ENCODE peak calls at places on chromosomes 2 and 18, in nine cellular contexts. One of them, this sample, is unnamed.

GRCh38 chr2:3124921-3125760 is 252.5 kb downstream of the EIPR1 start:
- DNase-seq in NCI-H146: no peak
- DNase-seq in NCI-H1417: no peak
- DNase-seq in HS-27A: no peak
- DNase-seq in HEK293T: no peak
- DNase-seq in choroid plexus epithelial cell: no peak
- DNase-seq in NCI-H1092 treated with DMSO at 0.1 percent for 48 hours: no peak
- DNase-seq in frontal cortex: no peak
- DNase-seq in uterus: no peak
- DNase-seq in this sample: peak

GRCh38 chr2:7670905-7671304 is 753.7 kb downstream of the RNF144A start:
- DNase-seq in NCI-H146: no peak
- DNase-seq in NCI-H1417: no peak
- DNase-seq in HS-27A: no peak
- DNase-seq in HEK293T: no peak
- DNase-seq in choroid plexus epithelial cell: no peak
- DNase-seq in NCI-H1092 treated with DMSO at 0.1 percent for 48 hours: no peak
- DNase-seq in frontal cortex: no peak
- DNase-seq in uterus: no peak
- DNase-seq in this sample: no peak

GRCh38 chr18:61322265-61322873 is 10.9 kb upstream of the CDH20 start:
- DNase-seq in NCI-H146: peak
- DNase-seq in NCI-H1417: peak
- DNase-seq in HS-27A: peak
- DNase-seq in HEK293T: peak
- DNase-seq in choroid plexus epithelial cell: peak
- DNase-seq in NCI-H1092 treated with DMSO at 0.1 percent for 48 hours: peak
- DNase-seq in frontal cortex: peak
- DNase-seq in uterus: peak
- DNase-seq in this sample: peak

GRCh38 chr2:191748528-191749180 is 70.7 kb downstream of the NABP1 start:
- DNase-seq in NCI-H146: no peak
- DNase-seq in NCI-H1417: no peak
- DNase-seq in HS-27A: no peak
- DNase-seq in HEK293T: no peak
- DNase-seq in choroid plexus epithelial cell: peak
- DNase-seq in NCI-H1092 treated with DMSO at 0.1 percent for 48 hours: no peak
- DNase-seq in frontal cortex: no peak
- DNase-seq in uterus: no peak
- DNase-seq in this sample: peak

GRCh38 chr2:26281226-26281625 is 36.5 kb downstream of the HADHB start:
- DNase-seq in NCI-H146: no peak
- DNase-seq in NCI-H1417: no peak
- DNase-seq in HS-27A: no peak
- DNase-seq in HEK293T: no peak
- DNase-seq in choroid plexus epithelial cell: no peak
- DNase-seq in NCI-H1092 treated with DMSO at 0.1 percent for 48 hours: no peak
- DNase-seq in frontal cortex: no peak
- DNase-seq in uterus: no peak
- DNase-seq in this sample: no peak

GRCh38 chr2:63834401-63834800 is 7.3 kb upstream of the UGP2 start:
- DNase-seq in NCI-H146: peak
- DNase-seq in NCI-H1417: peak
- DNase-seq in HS-27A: no peak
- DNase-seq in HEK293T: no peak
- DNase-seq in choroid plexus epithelial cell: no peak
- DNase-seq in NCI-H1092 treated with DMSO at 0.1 percent for 48 hours: peak
- DNase-seq in frontal cortex: no peak
- DNase-seq in uterus: no peak
- DNase-seq in this sample: no peak

GRCh38 chr2:220512419-220512818 is 885.0 kb downstream of the SLC4A3 start:
- DNase-seq in NCI-H146: no peak
- DNase-seq in NCI-H1417: no peak
- DNase-seq in HS-27A: peak
- DNase-seq in HEK293T: no peak
- DNase-seq in choroid plexus epithelial cell: peak
- DNase-seq in NCI-H1092 treated with DMSO at 0.1 percent for 48 hours: no peak
- DNase-seq in frontal cortex: no peak
- DNase-seq in uterus: no peak
- DNase-seq in this sample: peak

GRCh38 chr2:12317853-12318426 is 398.8 kb upstream of the TRIB2 start:
- DNase-seq in NCI-H146: no peak
- DNase-seq in NCI-H1417: no peak
- DNase-seq in HS-27A: peak
- DNase-seq in HEK293T: no peak
- DNase-seq in choroid plexus epithelial cell: peak
- DNase-seq in NCI-H1092 treated with DMSO at 0.1 percent for 48 hours: no peak
- DNase-seq in frontal cortex: no peak
- DNase-seq in uterus: peak
- DNase-seq in this sample: peak

GRCh38 chr2:101516833-101517690 is 42.1 kb upstream of the RFX8 start:
- DNase-seq in NCI-H146: no peak
- DNase-seq in NCI-H1417: no peak
- DNase-seq in HS-27A: peak
- DNase-seq in HEK293T: no peak
- DNase-seq in choroid plexus epithelial cell: peak
- DNase-seq in NCI-H1092 treated with DMSO at 0.1 percent for 48 hours: no peak
- DNase-seq in frontal cortex: no peak
- DNase-seq in uterus: no peak
- DNase-seq in this sample: peak

GRCh38 chr2:172280820-172281454 is 146.4 kb upstream of the ITGA6 start:
- DNase-seq in NCI-H146: peak
- DNase-seq in NCI-H1417: no peak
- DNase-seq in HS-27A: no peak
- DNase-seq in HEK293T: no peak
- DNase-seq in choroid plexus epithelial cell: no peak
- DNase-seq in NCI-H1092 treated with DMSO at 0.1 percent for 48 hours: no peak
- DNase-seq in frontal cortex: no peak
- DNase-seq in uterus: no peak
- DNase-seq in this sample: no peak

GRCh38 chr2:176104338-176105077 is 2.6 kb upstream of the HOXD11 start:
- DNase-seq in NCI-H146: peak
- DNase-seq in NCI-H1417: no peak
- DNase-seq in HS-27A: no peak
- DNase-seq in HEK293T: no peak
- DNase-seq in choroid plexus epithelial cell: no peak
- DNase-seq in NCI-H1092 treated with DMSO at 0.1 percent for 48 hours: no peak
- DNase-seq in frontal cortex: no peak
- DNase-seq in uterus: peak
- DNase-seq in this sample: peak

GRCh38 chr2:48586433-48586832 is 31.2 kb upstream of the GTF2A1L start:
- DNase-seq in NCI-H146: no peak
- DNase-seq in NCI-H1417: no peak
- DNase-seq in HS-27A: no peak
- DNase-seq in HEK293T: no peak
- DNase-seq in choroid plexus epithelial cell: no peak
- DNase-seq in NCI-H1092 treated with DMSO at 0.1 percent for 48 hours: no peak
- DNase-seq in frontal cortex: no peak
- DNase-seq in uterus: no peak
- DNase-seq in this sample: no peak

GRCh38 chr2:158539176-158539895 is 82.6 kb downstream of the PKP4 start:
- DNase-seq in NCI-H146: peak
- DNase-seq in NCI-H1417: peak
- DNase-seq in HS-27A: peak
- DNase-seq in HEK293T: no peak
- DNase-seq in choroid plexus epithelial cell: peak
- DNase-seq in NCI-H1092 treated with DMSO at 0.1 percent for 48 hours: peak
- DNase-seq in frontal cortex: no peak
- DNase-seq in uterus: no peak
- DNase-seq in this sample: peak

GRCh38 chr2:71801969-71802368 is 345.7 kb downstream of the CYP26B1 start:
- DNase-seq in NCI-H146: peak
- DNase-seq in NCI-H1417: peak
- DNase-seq in HS-27A: no peak
- DNase-seq in HEK293T: peak
- DNase-seq in choroid plexus epithelial cell: peak
- DNase-seq in NCI-H1092 treated with DMSO at 0.1 percent for 48 hours: no peak
- DNase-seq in frontal cortex: peak
- DNase-seq in uterus: peak
- DNase-seq in this sample: peak

GRCh38 chr2:225328192-225328591 is 71.3 kb upstream of the NYAP2 start:
- DNase-seq in NCI-H146: no peak
- DNase-seq in NCI-H1417: no peak
- DNase-seq in HS-27A: no peak
- DNase-seq in HEK293T: no peak
- DNase-seq in choroid plexus epithelial cell: peak
- DNase-seq in NCI-H1092 treated with DMSO at 0.1 percent for 48 hours: no peak
- DNase-seq in frontal cortex: no peak
- DNase-seq in uterus: no peak
- DNase-seq in this sample: peak

GRCh38 chr2:126911111-126911796 is 12.6 kb downstream of the TEX51 start:
- DNase-seq in NCI-H146: no peak
- DNase-seq in NCI-H1417: no peak
- DNase-seq in HS-27A: no peak
- DNase-seq in HEK293T: no peak
- DNase-seq in choroid plexus epithelial cell: no peak
- DNase-seq in NCI-H1092 treated with DMSO at 0.1 percent for 48 hours: no peak
- DNase-seq in frontal cortex: no peak
- DNase-seq in uterus: no peak
- DNase-seq in this sample: no peak

GRCh38 chr2:219331560-219332213 is 857 bp downstream of the RESP18 start:
- DNase-seq in NCI-H146: no peak
- DNase-seq in NCI-H1417: no peak
- DNase-seq in HS-27A: no peak
- DNase-seq in HEK293T: peak
- DNase-seq in choroid plexus epithelial cell: peak
- DNase-seq in NCI-H1092 treated with DMSO at 0.1 percent for 48 hours: no peak
- DNase-seq in frontal cortex: peak
- DNase-seq in uterus: no peak
- DNase-seq in this sample: peak

GRCh38 chr2:200356794-200357472 is 50.4 kb downstream of the SPATS2L start:
- DNase-seq in NCI-H146: no peak
- DNase-seq in NCI-H1417: no peak
- DNase-seq in HS-27A: peak
- DNase-seq in HEK293T: no peak
- DNase-seq in choroid plexus epithelial cell: peak
- DNase-seq in NCI-H1092 treated with DMSO at 0.1 percent for 48 hours: no peak
- DNase-seq in frontal cortex: no peak
- DNase-seq in uterus: no peak
- DNase-seq in this sample: peak

GRCh38 chr2:30232027-30232800 is 880 bp downstream of the LBH start:
- DNase-seq in NCI-H146: peak
- DNase-seq in NCI-H1417: peak
- DNase-seq in HS-27A: no peak
- DNase-seq in HEK293T: peak
- DNase-seq in choroid plexus epithelial cell: peak
- DNase-seq in NCI-H1092 treated with DMSO at 0.1 percent for 48 hours: peak
- DNase-seq in frontal cortex: peak
- DNase-seq in uterus: peak
- DNase-seq in this sample: peak

GRCh38 chr2:64838817-64839216 is 150.4 kb upstream of the SLC1A4 start:
- DNase-seq in NCI-H146: no peak
- DNase-seq in NCI-H1417: no peak
- DNase-seq in HS-27A: peak
- DNase-seq in HEK293T: no peak
- DNase-seq in choroid plexus epithelial cell: peak
- DNase-seq in NCI-H1092 treated with DMSO at 0.1 percent for 48 hours: no peak
- DNase-seq in frontal cortex: no peak
- DNase-seq in uterus: no peak
- DNase-seq in this sample: peak

GRCh38 chr2:73730810-73731209 is 6.3 kb downstream of the TPRKB start:
- DNase-seq in NCI-H146: no peak
- DNase-seq in NCI-H1417: no peak
- DNase-seq in HS-27A: no peak
- DNase-seq in HEK293T: no peak
- DNase-seq in choroid plexus epithelial cell: no peak
- DNase-seq in NCI-H1092 treated with DMSO at 0.1 percent for 48 hours: no peak
- DNase-seq in frontal cortex: no peak
- DNase-seq in uterus: no peak
- DNase-seq in this sample: no peak

GRCh38 chr18:31610841-31611240 is 19.2 kb downstream of the TTR start:
- DNase-seq in NCI-H146: peak
- DNase-seq in NCI-H1417: peak
- DNase-seq in HS-27A: no peak
- DNase-seq in HEK293T: peak
- DNase-seq in choroid plexus epithelial cell: peak
- DNase-seq in NCI-H1092 treated with DMSO at 0.1 percent for 48 hours: peak
- DNase-seq in frontal cortex: no peak
- DNase-seq in uterus: no peak
- DNase-seq in this sample: peak

This sample was measured in fibroblast of villous mesenchyme.